ENCODE peak calls at places on chromosomes 2 and 18, in five cellular contexts. One of them, this sample, is unnamed.

GRCh38 chr2:165003443-165004130 is 48.3 kb upstream of the SLC38A11 start:
- DNase-seq in cardiac fibroblast: no peak
- DNase-seq in BE2C: no peak
- DNase-seq in cardiac muscle cell: no peak
- DNase-seq in fibroblast of lung: no peak
- DNase-seq in this sample: no peak

GRCh38 chr18:51862311-51862710 is 477.7 kb upstream of the DCC start:
- DNase-seq in cardiac fibroblast: no peak
- DNase-seq in BE2C: no peak
- DNase-seq in cardiac muscle cell: no peak
- DNase-seq in fibroblast of lung: no peak
- DNase-seq in this sample: no peak

GRCh38 chr2:55804535-55804934 is 110.9 kb upstream of the PNPT1 start:
- DNase-seq in cardiac fibroblast: no peak
- DNase-seq in BE2C: no peak
- DNase-seq in cardiac muscle cell: no peak
- DNase-seq in fibroblast of lung: no peak
- DNase-seq in this sample: no peak

GRCh38 chr2:156473445-156473844 is 37.3 kb downstream of the GPD2 start:
- DNase-seq in cardiac fibroblast: no peak
- DNase-seq in BE2C: no peak
- DNase-seq in cardiac muscle cell: no peak
- DNase-seq in fibroblast of lung: no peak
- DNase-seq in this sample: no peak

GRCh38 chr18:24850532-24850931 is 390.1 kb downstream of the HRH4 start:
- DNase-seq in cardiac fibroblast: no peak
- DNase-seq in BE2C: no peak
- DNase-seq in cardiac muscle cell: no peak
- DNase-seq in fibroblast of lung: no peak
- DNase-seq in this sample: no peak

GRCh38 chr2:46386763-46387162 is 89.6 kb downstream of the EPAS1 start:
- DNase-seq in cardiac fibroblast: no peak
- DNase-seq in BE2C: no peak
- DNase-seq in cardiac muscle cell: no peak
- DNase-seq in fibroblast of lung: no peak
- DNase-seq in this sample: no peak

GRCh38 chr2:51350100-51350499 is 318.2 kb upstream of the NRXN1 start:
- DNase-seq in cardiac fibroblast: peak
- DNase-seq in BE2C: no peak
- DNase-seq in cardiac muscle cell: peak
- DNase-seq in fibroblast of lung: peak
- DNase-seq in this sample: peak

GRCh38 chr18:5728566-5728965 is 166.8 kb downstream of the TMEM200C start:
- DNase-seq in cardiac fibroblast: no peak
- DNase-seq in BE2C: no peak
- DNase-seq in cardiac muscle cell: no peak
- DNase-seq in fibroblast of lung: no peak
- DNase-seq in this sample: no peak

GRCh38 chr2:70946832-70947442 is 11.2 kb downstream of the ATP6V1B1 start:
- DNase-seq in cardiac fibroblast: peak
- DNase-seq in BE2C: peak
- DNase-seq in cardiac muscle cell: peak
- DNase-seq in fibroblast of lung: peak
- DNase-seq in this sample: peak

GRCh38 chr2:70947556-70948184 is 12.0 kb downstream of the ATP6V1B1 start:
- DNase-seq in cardiac fibroblast: peak
- DNase-seq in BE2C: no peak
- DNase-seq in cardiac muscle cell: peak
- DNase-seq in fibroblast of lung: peak
- DNase-seq in this sample: peak

GRCh38 chr2:70944291-70944690 is 8.6 kb downstream of the ATP6V1B1 start:
- DNase-seq in cardiac fibroblast: no peak
- DNase-seq in BE2C: no peak
- DNase-seq in cardiac muscle cell: no peak
- DNase-seq in fibroblast of lung: no peak
- DNase-seq in this sample: no peak

GRCh38 chr2:70949086-70949485 is 13.4 kb downstream of the ATP6V1B1 start:
- DNase-seq in cardiac fibroblast: no peak
- DNase-seq in BE2C: no peak
- DNase-seq in cardiac muscle cell: no peak
- DNase-seq in fibroblast of lung: no peak
- DNase-seq in this sample: no peak

GRCh38 chr2:70948350-70949003 is 12.8 kb downstream of the ATP6V1B1 start:
- DNase-seq in cardiac fibroblast: peak
- DNase-seq in BE2C: peak
- DNase-seq in cardiac muscle cell: peak
- DNase-seq in fibroblast of lung: peak
- DNase-seq in this sample: peak
- H3K4me3 ChIP-seq in cardiac fibroblast: peak
- H3K4me3 ChIP-seq in BE2C: peak
- H3K4me3 ChIP-seq in cardiac muscle cell: no peak
- H3K4me3 ChIP-seq in fibroblast of lung: peak
- H3K4me3 ChIP-seq in this sample: peak

DNA sequence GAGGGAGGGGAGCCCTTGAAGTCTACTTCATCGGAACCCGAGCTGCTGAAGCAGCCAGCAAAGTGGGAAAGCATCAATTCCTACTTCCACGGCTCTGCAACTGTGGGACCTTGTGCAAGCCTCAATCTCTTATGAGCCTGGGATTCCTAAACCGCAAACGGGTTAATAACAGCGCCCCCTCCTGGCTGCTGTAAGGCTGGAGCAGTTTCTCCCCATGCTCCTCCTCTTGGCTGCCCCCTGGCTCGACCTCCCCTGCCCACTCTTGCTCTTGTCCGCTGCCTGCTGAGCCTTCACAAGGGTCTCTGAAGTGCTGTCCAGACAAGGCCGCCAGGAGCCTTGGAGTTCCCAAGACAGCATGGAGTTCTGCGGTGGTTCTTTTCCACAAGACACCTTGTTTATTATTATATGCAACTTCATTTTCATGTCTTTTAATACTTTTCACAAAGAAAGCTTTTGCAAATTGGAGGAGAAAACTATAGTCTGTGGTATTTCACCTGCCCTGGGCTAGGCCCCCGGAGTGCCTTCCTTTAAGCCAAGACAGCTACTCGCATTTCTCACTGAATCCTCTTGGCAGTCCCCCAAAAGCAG is 157.2 kb downstream of the DDX1 start:
- DNase-seq in cardiac fibroblast: peak
- DNase-seq in BE2C: peak
- DNase-seq in cardiac muscle cell: peak
- DNase-seq in fibroblast of lung: no peak
- DNase-seq in this sample: no peak
- TF ChIP-seq CTCF in cardiac fibroblast: peak
- TF ChIP-seq CTCF in BE2C: peak
- TF ChIP-seq CTCF in cardiac muscle cell: peak
- TF ChIP-seq CTCF in fibroblast of lung: peak
- TF ChIP-seq CTCF in this sample: no peak

DNA sequence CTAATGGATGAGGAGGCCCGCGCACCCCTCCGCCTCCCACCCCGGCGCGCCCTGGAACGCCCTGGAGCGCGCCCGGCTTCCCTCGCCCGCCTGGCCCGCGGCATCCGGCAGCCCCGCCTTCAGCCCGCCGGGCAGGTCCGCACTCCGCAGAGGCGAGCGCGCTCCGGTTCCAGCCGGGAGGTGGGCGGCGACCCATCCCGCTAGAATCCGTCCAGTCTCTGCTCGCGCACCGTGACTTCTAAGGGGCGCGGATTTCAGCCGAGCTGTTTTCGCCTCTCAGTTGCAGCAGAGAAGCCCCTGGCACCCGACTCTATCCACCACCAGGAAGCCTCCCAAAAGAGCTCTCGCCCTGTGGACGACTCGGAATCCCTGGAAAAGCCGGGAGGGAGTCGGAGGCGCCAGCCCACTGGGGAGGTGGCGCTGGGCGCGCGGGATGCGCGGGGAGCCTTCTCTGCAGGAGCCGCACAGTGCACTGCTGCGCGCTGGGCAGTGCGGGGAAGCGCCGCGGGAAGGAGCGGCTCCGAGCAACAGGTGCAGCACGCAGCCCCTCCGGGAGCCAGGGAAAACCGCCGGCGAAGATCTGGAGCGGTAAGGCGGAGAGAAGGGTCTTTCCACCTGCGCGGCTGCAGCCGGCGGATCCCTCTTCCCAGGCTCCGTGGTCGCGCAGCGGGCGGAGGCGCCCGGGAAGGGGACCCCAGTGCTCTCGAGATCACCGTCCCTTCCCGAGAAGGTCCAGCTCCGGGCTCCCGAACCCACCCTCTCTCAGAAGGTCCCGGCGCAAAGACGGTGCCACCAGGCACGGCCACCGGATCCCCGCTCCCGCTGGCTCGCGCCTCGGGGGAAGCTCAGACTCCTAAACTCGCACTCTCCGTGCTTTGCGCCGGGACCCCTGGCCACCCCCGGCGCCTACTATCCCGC is at the start of gene GALR1:
- DNase-seq in cardiac fibroblast: peak
- DNase-seq in BE2C: peak
- DNase-seq in cardiac muscle cell: no peak
- DNase-seq in fibroblast of lung: peak
- DNase-seq in this sample: peak
- H3K4me3 ChIP-seq in cardiac fibroblast: peak
- H3K4me3 ChIP-seq in BE2C: peak
- H3K4me3 ChIP-seq in cardiac muscle cell: peak
- H3K4me3 ChIP-seq in fibroblast of lung: peak
- H3K4me3 ChIP-seq in this sample: peak

GRCh38 chr2:11152591-11152990 is 2.7 kb upstream of the SLC66A3 start:
- DNase-seq in cardiac fibroblast: no peak
- DNase-seq in BE2C: no peak
- DNase-seq in cardiac muscle cell: no peak
- DNase-seq in fibroblast of lung: no peak
- DNase-seq in this sample: no peak
- TF ChIP-seq CTCF in cardiac fibroblast: no peak
- TF ChIP-seq CTCF in BE2C: no peak
- TF ChIP-seq CTCF in cardiac muscle cell: no peak
- TF ChIP-seq CTCF in fibroblast of lung: no peak
- TF ChIP-seq CTCF in this sample: no peak

GRCh38 chr18:49071776-49072175 is 121.0 kb upstream of the SMAD7 start:
- DNase-seq in cardiac fibroblast: no peak
- DNase-seq in BE2C: no peak
- DNase-seq in cardiac muscle cell: no peak
- DNase-seq in fibroblast of lung: no peak
- DNase-seq in this sample: no peak

GRCh38 chr18:49073431-49073830 is 122.7 kb upstream of the SMAD7 start:
- DNase-seq in cardiac fibroblast: no peak
- DNase-seq in BE2C: no peak
- DNase-seq in cardiac muscle cell: no peak
- DNase-seq in fibroblast of lung: no peak
- DNase-seq in this sample: peak

GRCh38 chr18:49074505-49074904 is 123.7 kb upstream of the SMAD7 start:
- DNase-seq in cardiac fibroblast: no peak
- DNase-seq in BE2C: no peak
- DNase-seq in cardiac muscle cell: no peak
- DNase-seq in fibroblast of lung: no peak
- DNase-seq in this sample: no peak

GRCh38 chr18:49072524-49072934 is 121.8 kb upstream of the SMAD7 start:
- DNase-seq in cardiac fibroblast: peak
- DNase-seq in BE2C: no peak
- DNase-seq in cardiac muscle cell: peak
- DNase-seq in fibroblast of lung: no peak
- DNase-seq in this sample: peak

DNA sequence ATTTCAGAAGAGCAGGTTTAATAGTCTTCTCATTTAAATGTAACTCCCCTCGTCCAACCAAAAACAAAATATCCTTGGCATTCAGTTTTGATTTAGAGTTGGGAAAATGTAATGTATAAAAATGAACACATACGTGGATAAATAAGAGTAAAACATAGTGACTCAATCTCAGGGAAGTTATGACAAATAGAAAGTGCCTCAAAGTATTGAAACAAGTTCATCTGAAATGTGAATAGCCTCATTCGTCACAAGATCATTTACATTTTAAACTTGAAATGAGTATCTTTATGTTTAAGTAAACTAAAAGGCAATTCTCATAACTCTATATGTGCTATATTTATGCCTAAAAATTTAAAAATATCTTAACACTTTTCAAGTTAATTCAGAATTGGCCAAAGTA is 122.2 kb upstream of the SMAD7 start:
- DNase-seq in cardiac fibroblast: no peak
- DNase-seq in BE2C: no peak
- DNase-seq in cardiac muscle cell: no peak
- DNase-seq in fibroblast of lung: no peak
- DNase-seq in this sample: peak
- H3K4me3 ChIP-seq in cardiac fibroblast: no peak
- H3K4me3 ChIP-seq in BE2C: no peak
- H3K4me3 ChIP-seq in cardiac muscle cell: no peak
- H3K4me3 ChIP-seq in fibroblast of lung: no peak
- H3K4me3 ChIP-seq in this sample: peak

GRCh38 chr18:48320639-48320945 is 88.6 kb downstream of the ZBTB7C start:
- DNase-seq in cardiac fibroblast: no peak
- DNase-seq in BE2C: no peak
- DNase-seq in cardiac muscle cell: no peak
- DNase-seq in fibroblast of lung: no peak
- DNase-seq in this sample: no peak

GRCh38 chr18:48318481-48318880 is 90.7 kb downstream of the ZBTB7C start:
- DNase-seq in cardiac fibroblast: no peak
- DNase-seq in BE2C: no peak
- DNase-seq in cardiac muscle cell: no peak
- DNase-seq in fibroblast of lung: no peak
- DNase-seq in this sample: no peak

GRCh38 chr18:48319796-48320638 is 89.2 kb downstream of the ZBTB7C start:
- DNase-seq in cardiac fibroblast: peak
- DNase-seq in BE2C: no peak
- DNase-seq in cardiac muscle cell: peak
- DNase-seq in fibroblast of lung: peak
- DNase-seq in this sample: peak

GRCh38 chr18:48316177-48316576 is 93.0 kb downstream of the ZBTB7C start:
- DNase-seq in cardiac fibroblast: no peak
- DNase-seq in BE2C: no peak
- DNase-seq in cardiac muscle cell: no peak
- DNase-seq in fibroblast of lung: no peak
- DNase-seq in this sample: no peak

GRCh38 chr18:48317781-48318381 is 91.3 kb downstream of the ZBTB7C start:
- DNase-seq in cardiac fibroblast: no peak
- DNase-seq in BE2C: no peak
- DNase-seq in cardiac muscle cell: no peak
- DNase-seq in fibroblast of lung: no peak
- DNase-seq in this sample: no peak
- TF ChIP-seq CTCF in cardiac fibroblast: peak
- TF ChIP-seq CTCF in BE2C: peak
- TF ChIP-seq CTCF in cardiac muscle cell: no peak
- TF ChIP-seq CTCF in fibroblast of lung: peak
- TF ChIP-seq CTCF in this sample: peak

DNA sequence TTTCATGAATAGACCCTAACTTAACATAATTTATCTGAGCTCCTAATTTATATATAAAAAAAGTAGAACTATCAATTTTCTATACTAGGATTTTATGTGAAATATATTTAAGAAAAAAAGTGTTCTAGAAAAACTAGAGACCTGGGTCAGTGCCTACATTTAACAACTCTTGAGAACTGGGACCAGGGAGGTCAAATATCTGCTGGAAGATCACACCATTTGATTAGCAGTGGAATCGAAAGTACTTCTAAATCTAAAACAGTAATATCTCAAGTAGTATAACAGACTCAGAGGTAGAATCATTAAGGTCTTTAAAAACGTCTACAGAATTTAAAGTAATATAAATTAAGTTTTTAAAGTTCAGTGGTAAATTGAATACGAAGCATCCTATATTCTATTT is 34.6 kb downstream of the PPP3R1 start:
- DNase-seq in cardiac fibroblast: no peak
- DNase-seq in BE2C: no peak
- DNase-seq in cardiac muscle cell: no peak
- DNase-seq in fibroblast of lung: no peak
- DNase-seq in this sample: no peak
- H3K4me3 ChIP-seq in cardiac fibroblast: no peak
- H3K4me3 ChIP-seq in BE2C: no peak
- H3K4me3 ChIP-seq in cardiac muscle cell: no peak
- H3K4me3 ChIP-seq in fibroblast of lung: no peak
- H3K4me3 ChIP-seq in this sample: no peak

GRCh38 chr18:74040459-74041332 is 106.9 kb downstream of the FBXO15 start:
- DNase-seq in cardiac fibroblast: peak
- DNase-seq in BE2C: peak
- DNase-seq in cardiac muscle cell: peak
- DNase-seq in fibroblast of lung: no peak
- DNase-seq in this sample: no peak
- TF ChIP-seq CTCF in cardiac fibroblast: peak
- TF ChIP-seq CTCF in BE2C: peak
- TF ChIP-seq CTCF in cardiac muscle cell: peak
- TF ChIP-seq CTCF in fibroblast of lung: peak
- TF ChIP-seq CTCF in this sample: peak

This sample was measured in fibroblast of the aortic adventitia.